ENCODE peak calls at places on chromosome 19, in five cellular contexts. K, U, D, G and M are unnamed samples.

GRCh38 chr19:3292958-3293529 is 68.6 kb downstream of the CELF5 start:
- DNase-seq in K (no peak), U (no peak), D (no peak), G (no peak), M (no peak)

GRCh38 chr19:8097198-8097597 is 44.6 kb downstream of the CCL25 start:
- DNase-seq in K (no peak), U (no peak), D (no peak), G (no peak), M (no peak)

GRCh38 chr19:17209126-17210036 is 5.8 kb upstream of the USE1 start:
- DNase-seq in K (peak; percentile 38), U (peak; percentile 58), D (peak; percentile 20), G (no peak), M (no peak)

GRCh38 chr19:8662263-8662662 is 31.8 kb downstream of the NFILZ start:
- DNase-seq in K (no peak), U (no peak), D (no peak), G (no peak), M (no peak)

GRCh38 chr19:32181356-32181920 is 164.0 kb upstream of the ZNF507 start:
- DNase-seq in K (no peak), U (no peak), D (no peak), G (no peak), M (no peak)

GRCh38 chr19:33861950-33862349 is 65.3 kb downstream of the KCTD15 start:
- DNase-seq in K (no peak), U (no peak), D (no peak), G (no peak), M (no peak)

GRCh38 chr19:50492303-50493052 is 15.8 kb upstream of the GARIN5A start:
- DNase-seq in K (no peak), U (no peak), D (no peak), G (no peak), M (no peak)

GRCh38 chr19:35995655-35995993 is 636 bp downstream of the SDHAF1 start:
- DNase-seq in K (peak; percentile 36), U (peak; percentile 46), D (peak; percentile 8), G (no peak), M (no peak)

GRCh38 chr19:38551450-38551813 is 66.3 kb downstream of the MAP4K1 start:
- DNase-seq in K (no peak), U (no peak), D (no peak), G (no peak), M (no peak)

GRCh38 chr19:42283248-42284065 is 14.4 kb downstream of the CIC start:
- DNase-seq in K (peak; percentile 96), U (peak; percentile 97), D (peak; percentile 87), G (peak; percentile 66), M (peak; percentile 91)

GRCh38 chr19:14473915-14474578 is 1.1 kb downstream of the PTGER1 start:
- DNase-seq in K (peak; percentile 23), U (no peak), D (no peak), G (no peak), M (no peak)

GRCh38 chr19:46963093-46963734 is 56.4 kb upstream of the NPAS1 start:
- DNase-seq in K (no peak), U (no peak), D (peak; percentile 94), G (no peak), M (no peak)

GRCh38 chr19:31600731-31601295 is 251.6 kb upstream of the TSHZ3 start:
- DNase-seq in K (no peak), U (no peak), D (no peak), G (no peak), M (no peak)

GRCh38 chr19:43425567-43426392 is 11.1 kb downstream of the TEX101 start:
- DNase-seq in K (peak; percentile 45), U (no peak), D (peak; percentile 18), G (no peak), M (no peak)

GRCh38 chr19:50639121-50640112 is at the start of gene SYT3:
- DNase-seq in K (no peak), U (no peak), D (peak; percentile 27), G (no peak), M (peak; percentile 93)

GRCh38 chr19:56639217-56639616 is 3.7 kb upstream of the SMIM17 start:
- DNase-seq in K (peak; percentile 21), U (no peak), D (peak; percentile 3), G (no peak), M (no peak)

GRCh38 chr19:39129116-39129515 is 3.5 kb downstream of the PAK4 start:
- DNase-seq in K (no peak), U (no peak), D (no peak), G (no peak), M (no peak)

GRCh38 chr19:21851596-21852345 is 15.8 kb upstream of the ZNF43 start:
- DNase-seq in K (peak; percentile 95), U (peak; percentile 94), D (peak; percentile 94), G (peak; percentile 79), M (peak; percentile 89)

GRCh38 chr19:45200614-45201013 is 22.0 kb downstream of the BLOC1S3 start:
- DNase-seq in K (peak; percentile 60), U (peak; percentile 64), D (peak; percentile 57), G (no peak), M (no peak)

GRCh38 chr19:41001243-41001971 is 10.3 kb downstream of the CYP2B6 start:
- DNase-seq in K (no peak), U (no peak), D (no peak), G (no peak), M (no peak)

GRCh38 chr19:3262362-3262761 is 37.9 kb downstream of the CELF5 start:
- DNase-seq in K (no peak), U (no peak), D (no peak), G (no peak), M (no peak)

GRCh38 chr19:35905178-35905727 is 2.8 kb downstream of the TYROBP start:
- DNase-seq in K (no peak), U (no peak), D (peak; percentile 50), G (no peak), M (no peak)

GRCh38 chr19:53131732-53132131 is 978 bp downstream of the ZNF415 start:
- DNase-seq in K (no peak), U (no peak), D (no peak), G (no peak), M (no peak)

GRCh38 chr19:41774515-41774980 is 19.2 kb downstream of the CEACAM6 start:
- DNase-seq in K (peak; percentile 96), U (no peak), D (no peak), G (no peak), M (no peak)

GRCh38 chr19:49799798-49800376 is 13.2 kb downstream of the FUZ start:
- DNase-seq in K (no peak), U (peak; percentile 51), D (no peak), G (no peak), M (no peak)

GRCh38 chr19:5936308-5936980 is 22.4 kb downstream of the CAPS start:
- DNase-seq in K (no peak), U (no peak), D (no peak), G (no peak), M (no peak)

GRCh38 chr19:4053423-4054324 is 13.0 kb downstream of the ZBTB7A start:
- DNase-seq in K (no peak), U (no peak), D (no peak), G (no peak), M (no peak)

GRCh38 chr19:7887408-7888144 is 734 bp upstream of the LRRC8E start:
- DNase-seq in K (no peak), U (no peak), D (no peak), G (no peak), M (peak; percentile 8)

GRCh38 chr19:14519860-14520407 is 1.7 kb upstream of the DNAJB1 start:
- DNase-seq in K (peak; percentile 86), U (no peak), D (peak; percentile 88), G (no peak), M (no peak)

GRCh38 chr19:33434886-33435705 is 61.6 kb downstream of the CEBPG start:
- DNase-seq in K (peak; percentile 8), U (no peak), D (peak; percentile 32), G (no peak), M (no peak)

GRCh38 chr19:2332341-2333026 is 4.0 kb downstream of the SPPL2B start:
- DNase-seq in K (no peak), U (no peak), D (no peak), G (peak; percentile 50), M (no peak)

GRCh38 chr19:54168174-54168917 is 4.6 kb downstream of the TMC4 start:
- DNase-seq in K (peak; percentile 83), U (peak; percentile 96), D (peak; percentile 73), G (no peak), M (peak; percentile 88)

GRCh38 chr19:47644199-47644598 is 35.3 kb downstream of the BICRA start:
- DNase-seq in K (no peak), U (no peak), D (no peak), G (no peak), M (no peak)

GRCh38 chr19:53813996-53814395 is 10.1 kb downstream of the NLRP12 start:
- DNase-seq in K (no peak), U (no peak), D (peak; percentile 42), G (no peak), M (no peak)